ENCODE peak calls at places on chromosome 12, in eight cellular contexts. T is fibroblast of lung, C is IMR-90, G is heart right ventricle, H is thoracic aorta, R is ovary, O is A673, U is left ventricle myocardium inferior. E is an unnamed sample. For H3K9me3, the result is how much of the 10 kb centered on the place peaks cover.

GRCh38 chr12:20452496-20452895 is 84.2 kb downstream of the PDE3A start:
- DNase-seq in C (no peak), T (no peak), U (no peak), H (no peak), R (no peak), G (no peak), O (no peak), E (no peak)

GRCh38 chr12:96258451-96258933 is 64.3 kb downstream of the ELK3 start:
- DNase-seq in T (peak), H (no peak), C (peak), G (peak), U (peak), O (peak), R (peak), E (peak)

GRCh38 chr12:96427269-96427729 is 27.1 kb upstream of the CDK17 start:
- DNase-seq in G (peak), O (peak), H (peak), U (peak), C (peak), R (peak), T (peak), E (peak)

GRCh38 chr12:26303418-26303817 is 108.0 kb downstream of the SSPN start:
- DNase-seq in H (no peak), C (no peak), G (no peak), U (no peak), O (no peak), R (no peak), T (no peak), E (no peak)

GRCh38 chr12:82682851-82683261 is 3.9 kb upstream of the TMTC2 start:
- DNase-seq in O (no peak), T (peak), C (no peak), U (no peak), H (no peak), R (no peak), G (no peak), E (no peak)

GRCh38 chr12:7588703-7589329 is 76.9 kb downstream of the APOBEC1 start:
- DNase-seq in H (peak), R (no peak), T (peak), C (peak), U (no peak), G (no peak), O (peak), E (peak)

GRCh38 chr12:90842477-90842876 is 112.5 kb downstream of the CCER1 start:
- DNase-seq in O (no peak), G (no peak), U (no peak), H (no peak), R (no peak), T (no peak), C (no peak), E (no peak)

GRCh38 chr12:118290130-118290529 is 82.6 kb downstream of the TAOK3 start:
- DNase-seq in H (no peak), R (no peak), U (no peak), T (peak), O (no peak), C (peak), G (no peak), E (no peak)

GRCh38 chr12:105933671-105934665 is 204.8 kb downstream of the NUAK1 start:
- DNase-seq in G (no peak), C (peak), O (peak), H (peak), U (no peak), R (no peak), T (peak), E (peak)

DNA sequence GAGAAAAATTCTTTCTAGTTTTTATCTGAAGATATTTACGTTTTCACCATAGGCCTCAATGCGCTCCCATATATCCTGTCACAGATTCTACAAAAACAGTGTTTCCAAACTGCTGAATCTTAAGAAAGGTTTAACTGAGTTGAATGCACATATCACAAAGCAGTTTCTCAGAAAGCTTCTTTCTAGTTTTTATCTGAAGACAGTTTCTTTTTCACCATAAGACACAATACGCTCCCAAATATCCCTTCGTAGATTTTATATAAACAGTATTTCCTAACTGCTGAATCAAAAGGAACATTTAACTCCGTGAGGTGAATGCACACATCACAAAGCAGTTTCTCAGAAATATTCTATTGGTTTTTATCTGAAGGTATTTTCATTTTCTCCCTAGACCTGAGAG is 385.5 kb downstream of the ALG10 start:
- DNase-seq in O (no peak), C (no peak), T (no peak), G (no peak), U (no peak), R (no peak), H (no peak), E (no peak)
- H3K9me3 ChIP-seq in O (half or more), C (under half), T (under half), G (half or more), U (half or more), R (under half), H (under half), E (under half)

GRCh38 chr12:2414810-2415567 is 362.2 kb downstream of the CACNA1C start:
- DNase-seq in R (peak), C (no peak), H (no peak), T (no peak), O (no peak), G (no peak), U (no peak), E (no peak)
- TF ChIP-seq CTCF in R (no peak), C (no peak), H (peak), T (no peak), O (no peak), G (no peak), U (no peak), E (no peak)

GRCh38 chr12:128316078-128316477 is 49.1 kb downstream of the TMEM132C start:
- DNase-seq in C (no peak), H (no peak), T (no peak), U (no peak), O (no peak), G (no peak), R (no peak), E (no peak)
- H3K9me3 ChIP-seq in C (under half), H (under half), T (under half), U (under half), O (under half), G (under half), R (under half), E (under half)

GRCh38 chr12:14776236-14776959 is 26.9 kb downstream of the WBP11 start:
- DNase-seq in U (no peak), H (no peak), R (no peak), C (peak), G (no peak), T (peak), O (peak), E (no peak)
- TF ChIP-seq CTCF in U (peak), H (peak), R (no peak), C (peak), G (peak), T (peak), O (peak), E (peak)

GRCh38 chr12:56257071-56257470 is 1.1 kb downstream of the ANKRD52 start:
- DNase-seq in O (no peak), G (no peak), R (no peak), T (no peak), H (no peak), U (no peak), C (no peak), E (no peak)

GRCh38 chr12:56257491-56258067 is 605 bp downstream of the ANKRD52 start:
- DNase-seq in H (no peak), R (no peak), U (no peak), O (peak), G (no peak), T (no peak), C (peak), E (peak)

GRCh38 chr12:56255671-56256070 is 2.5 kb downstream of the ANKRD52 start:
- DNase-seq in H (no peak), U (no peak), G (no peak), C (no peak), O (no peak), R (no peak), T (no peak), E (no peak)

GRCh38 chr12:56258068-56258819 is at the start of gene ANKRD52:
- DNase-seq in O (peak), C (peak), T (peak), G (peak), R (peak), H (no peak), U (peak), E (peak)

DNA sequence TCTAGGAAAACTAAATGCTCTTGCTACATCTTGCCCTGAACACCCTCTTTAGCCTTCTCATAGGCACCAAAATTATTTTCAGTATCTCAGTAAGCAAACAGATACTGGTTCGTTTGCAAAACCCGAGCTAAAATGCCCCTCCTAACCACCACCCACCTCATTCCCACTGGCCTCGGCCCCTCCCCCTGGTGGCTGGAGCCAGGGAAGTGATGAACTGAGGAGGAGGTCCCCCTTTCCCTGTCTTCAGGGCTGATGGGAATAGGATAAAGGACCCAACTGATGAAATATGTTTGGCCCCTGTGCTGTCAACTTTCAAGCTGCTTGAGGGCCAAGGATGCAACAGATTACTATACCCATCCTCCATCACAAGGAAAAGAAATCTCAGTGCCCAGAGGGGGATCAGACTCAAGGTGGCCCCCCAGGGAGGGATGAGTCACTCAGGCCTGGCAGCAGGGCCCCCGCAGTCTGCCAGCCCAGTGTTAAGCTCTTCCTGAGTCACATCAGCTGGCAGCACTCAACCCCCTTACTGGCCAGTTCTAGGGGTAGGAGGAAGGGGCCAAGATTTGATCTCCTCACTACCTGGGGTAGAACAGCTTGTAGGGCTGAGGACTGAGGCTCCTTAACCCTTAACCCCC is 1.7 kb downstream of the ANKRD52 start:
- DNase-seq in G (no peak), O (peak), U (no peak), R (no peak), H (no peak), C (peak), T (no peak), E (no peak)
- H3K9me3 ChIP-seq in G (under half), O (under half), U (under half), R (under half), H (under half), C (under half), T (under half), E (under half)

GRCh38 chr12:3667485-3667884 is 85.4 kb downstream of the CRACR2A start:
- DNase-seq in G (no peak), O (no peak), T (no peak), C (no peak), U (no peak), H (no peak), R (no peak), E (no peak)
- TF ChIP-seq CTCF in G (no peak), O (no peak), T (no peak), C (no peak), U (no peak), H (no peak), R (no peak), E (no peak)